ENCODE peak calls at places on chromosome 22, in seven cellular contexts. T is AG04450; Y is brain microvascular endothelial cell; A is cardiac fibroblast; K is activated CD8-positive, alpha-beta T cell treated with anti-CD3 and anti-CD28 coated beads for 36 hours; F is kidney; U is IMR-90. J is an unnamed sample.
A peak's percentile ranks its signal among the peaks of the same experiment; 100 is the strongest.

GRCh38 chr22:45200862-45201511 is 37.3 kb downstream of the NUP50 start:
- DNase-seq in T (peak; percentile 92), Y (peak; percentile 93), A (peak; percentile 83), K (no peak), F (no peak), U (peak; percentile 98), J (peak; percentile 50)

GRCh38 chr22:24230911-24231656 is 13.8 kb downstream of the GGT5 start:
- DNase-seq in T (no peak), Y (no peak), A (peak; percentile 24), K (peak; percentile 84), F (peak; percentile 80), U (no peak), J (no peak)

GRCh38 chr22:27135582-27135981 is 478.2 kb downstream of the MIAT start:
- DNase-seq in T (no peak), Y (peak; percentile 74), A (peak; percentile 77), K (no peak), F (no peak), U (peak; percentile 73), J (peak; percentile 48)

GRCh38 chr22:40552070-40552469 is 84.4 kb downstream of the MRTFA start:
- DNase-seq in T (no peak), Y (no peak), A (peak; percentile 70), K (no peak), F (no peak), U (no peak), J (no peak)

GRCh38 chr22:21735198-21736083 is at the start of gene YPEL1:
- DNase-seq in T (peak; percentile 83), Y (peak; percentile 92), A (peak; percentile 94), K (peak; percentile 93), F (peak; percentile 99), U (peak; percentile 95), J (peak; percentile 84)

GRCh38 chr22:27718186-27719032 is 83.1 kb downstream of the MN1 start:
- DNase-seq in T (peak; percentile 69), Y (peak; percentile 96), A (peak; percentile 98), K (no peak), F (peak; percentile 86), U (peak; percentile 98), J (peak; percentile 96)

GRCh38 chr22:26522012-26522411 is 9.7 kb upstream of the TFIP11 start:
- DNase-seq in T (no peak), Y (no peak), A (no peak), K (no peak), F (no peak), U (no peak), J (no peak)

GRCh38 chr22:50621948-50622722 is 5.8 kb downstream of the ARSA start:
- DNase-seq in T (no peak), Y (no peak), A (no peak), K (peak; percentile 71), F (peak; percentile 62), U (no peak), J (peak; percentile 67)

GRCh38 chr22:21569459-21570161 is 2.1 kb downstream of the UBE2L3 start:
- DNase-seq in T (no peak), Y (no peak), A (no peak), K (no peak), F (no peak), U (no peak), J (no peak)

GRCh38 chr22:41382098-41382578 is 396 bp downstream of the TEF start:
- DNase-seq in T (no peak), Y (no peak), A (peak; percentile 25), K (peak; percentile 69), F (peak; percentile 95), U (no peak), J (no peak)

GRCh38 chr22:23888615-23889401 is 5.4 kb upstream of the MIF start:
- DNase-seq in T (no peak), Y (peak; percentile 10), A (peak; percentile 60), K (no peak), F (no peak), U (peak; percentile 39), J (no peak)

GRCh38 chr22:24175160-24175808 is 6.0 kb upstream of the SUSD2 start:
- DNase-seq in T (peak; percentile 45), Y (peak; percentile 73), A (peak; percentile 81), K (peak; percentile 73), F (peak; percentile 91), U (peak; percentile 72), J (peak; percentile 36)

GRCh38 chr22:41288245-41288946 is 2.4 kb upstream of the RANGAP1 start:
- DNase-seq in T (peak; percentile 59), Y (peak; percentile 53), A (peak; percentile 74), K (no peak), F (peak; percentile 50), U (peak; percentile 88), J (peak; percentile 94)

GRCh38 chr22:34070051-34070450 is 149.8 kb upstream of the LARGE1 start:
- DNase-seq in T (no peak), Y (no peak), A (no peak), K (no peak), F (no peak), U (no peak), J (no peak)

GRCh38 chr22:46011627-46012181 is 34.7 kb upstream of the WNT7B start:
- DNase-seq in T (no peak), Y (no peak), A (no peak), K (no peak), F (peak; percentile 79), U (no peak), J (no peak)

GRCh38 chr22:19764636-19765476 is 4.3 kb downstream of the TBX1 start:
- DNase-seq in T (no peak), Y (no peak), A (no peak), K (no peak), F (no peak), U (no peak), J (no peak)

GRCh38 chr22:19220867-19221266 is 42.3 kb upstream of the SLC25A1 start:
- DNase-seq in T (no peak), Y (no peak), A (no peak), K (no peak), F (no peak), U (no peak), J (no peak)

GRCh38 chr22:20427945-20428417 is 9.6 kb downstream of the SCARF2 start:
- DNase-seq in T (no peak), Y (no peak), A (no peak), K (no peak), F (peak; percentile 10), U (no peak), J (no peak)

GRCh38 chr22:36430863-36431262 is 43.1 kb upstream of the MYH9 start:
- DNase-seq in T (no peak), Y (peak; percentile 48), A (peak; percentile 38), K (no peak), F (no peak), U (peak; percentile 53), J (no peak)

GRCh38 chr22:29156507-29156906 is 49.2 kb upstream of the EMID1 start:
- DNase-seq in T (no peak), Y (no peak), A (no peak), K (no peak), F (no peak), U (peak; percentile 5), J (no peak)
- TF ChIP-seq CTCF in T (peak; percentile 51), Y (peak; percentile 57), A (peak; percentile 25), K (no peak), F (no peak), U (peak; percentile 31), J (no peak)

DNA sequence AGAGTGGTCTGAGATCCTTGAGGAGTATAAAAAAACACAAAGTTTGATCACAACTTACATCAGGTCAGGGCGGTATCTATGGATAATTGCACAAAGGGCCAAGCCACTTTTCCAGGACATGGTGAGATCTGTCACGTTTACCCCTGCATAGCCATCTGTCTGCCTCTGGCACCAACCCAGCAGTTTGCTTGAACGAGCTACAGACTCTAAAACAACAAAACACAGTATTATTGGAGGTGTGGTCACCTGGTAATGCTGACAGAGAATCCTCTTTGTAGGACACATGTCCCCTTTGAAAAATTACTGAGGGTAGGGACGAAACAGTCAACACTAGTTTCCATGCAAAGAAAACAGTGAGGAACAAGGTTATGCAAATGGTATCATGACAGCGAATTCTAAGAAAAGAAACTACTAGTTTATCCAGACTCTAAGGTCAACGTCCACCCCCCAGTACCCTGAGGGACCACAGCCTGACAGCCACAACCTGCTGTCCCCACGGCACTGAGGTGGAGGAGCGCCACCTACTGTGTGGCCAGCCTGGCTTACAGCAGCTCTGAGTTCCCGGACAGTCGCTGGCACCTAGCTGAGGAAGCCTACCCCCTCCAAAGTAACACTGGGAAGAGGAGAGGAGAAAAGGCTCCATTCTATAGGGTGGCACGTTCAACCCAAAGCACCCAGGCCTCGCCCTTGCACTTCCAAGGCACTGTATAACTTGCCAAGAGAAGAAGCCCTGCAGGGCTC is 117.3 kb upstream of the BID start:
- DNase-seq in T (no peak), Y (no peak), A (no peak), K (peak; percentile 15), F (no peak), U (no peak), J (no peak)
- TF ChIP-seq CTCF in T (no peak), Y (peak; percentile 62), A (peak; percentile 47), K (no peak), F (peak; percentile 26), U (peak; percentile 1), J (peak; percentile 78)

GRCh38 chr22:31870890-31871289 is 73.4 kb upstream of the YWHAH start:
- DNase-seq in T (no peak), Y (peak; percentile 93), A (peak; percentile 90), K (no peak), F (no peak), U (peak; percentile 83), J (peak; percentile 94)

GRCh38 chr22:31876156-31877035 is 67.9 kb upstream of the YWHAH start:
- DNase-seq in T (no peak), Y (no peak), A (peak; percentile 59), K (peak; percentile 17), F (no peak), U (no peak), J (peak; percentile 56)

GRCh38 chr22:31871475-31871874 is 72.9 kb upstream of the YWHAH start:
- DNase-seq in T (no peak), Y (no peak), A (no peak), K (no peak), F (no peak), U (no peak), J (no peak)

GRCh38 chr22:31874821-31875220 is 69.5 kb upstream of the YWHAH start:
- DNase-seq in T (no peak), Y (no peak), A (no peak), K (no peak), F (no peak), U (no peak), J (no peak)

DNA sequence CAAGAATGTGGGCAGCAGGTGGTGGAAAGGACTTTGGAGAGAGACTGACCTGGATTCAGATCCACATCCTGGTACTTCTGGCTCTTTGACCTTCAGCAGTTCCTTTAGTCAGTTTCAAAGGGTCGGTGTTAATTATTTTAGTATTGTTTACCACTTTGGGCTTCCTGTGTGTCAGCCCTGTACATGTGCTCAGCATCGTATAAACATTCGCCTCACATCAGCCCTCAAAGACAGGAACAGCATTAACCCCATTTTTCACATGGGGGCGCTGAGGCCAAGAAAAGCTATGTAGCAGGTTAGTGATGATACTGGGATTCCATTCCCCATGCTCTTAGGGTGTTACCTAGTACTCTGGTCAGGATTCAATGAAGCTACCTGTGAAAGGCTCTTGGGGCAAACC is 72.1 kb upstream of the YWHAH start:
- DNase-seq in T (no peak), Y (no peak), A (no peak), K (peak; percentile 27), F (no peak), U (no peak), J (no peak)
- TF ChIP-seq CTCF in T (no peak), Y (peak; percentile 9), A (no peak), K (no peak), F (no peak), U (no peak), J (no peak)

DNA sequence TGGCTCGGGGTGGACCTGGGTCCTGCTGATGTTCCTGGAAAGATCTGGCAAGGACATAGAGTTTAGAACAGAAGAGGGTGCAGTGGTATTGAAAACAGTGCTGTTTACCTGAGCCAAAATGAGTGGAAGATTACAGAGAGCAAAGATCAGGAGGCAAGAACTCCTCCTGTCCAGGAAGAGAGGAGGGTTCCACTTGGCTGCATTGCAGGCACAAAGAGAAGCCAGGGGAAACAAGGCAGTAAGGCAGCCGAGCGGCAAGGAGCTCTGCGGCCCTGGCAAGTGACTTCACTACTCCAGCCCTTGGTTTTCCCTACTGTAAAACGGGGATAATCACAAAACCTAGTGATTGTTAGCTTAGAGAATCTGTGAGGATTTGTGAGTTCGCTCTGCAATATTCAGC is 3.7 kb upstream of the PACSIN2 start:
- DNase-seq in T (no peak), Y (no peak), A (no peak), K (no peak), F (no peak), U (no peak), J (no peak)
- TF ChIP-seq CTCF in T (no peak), Y (no peak), A (no peak), K (no peak), F (no peak), U (no peak), J (no peak)